ENCODE peak calls at places on chromosomes 7 and 10, in seven cellular contexts. T is heart left ventricle; A is CD8-positive, alpha-beta memory T cell; E is small intestine; U is stomach; W is trophoblast cell; M is AG04450. F is an unnamed sample.

GRCh38 chr7:602341-603141 is 82.9 kb upstream of the PDGFA start:
- DNase-seq in T (no peak), A (peak; percentile 31), E (peak; percentile 72), U (no peak), W (no peak), M (no peak), F (peak; percentile 85)

GRCh38 chr7:11078242-11078834 is 104.7 kb downstream of the PHF14 start:
- DNase-seq in T (no peak), A (no peak), E (no peak), U (no peak), W (no peak), M (no peak), F (no peak)

GRCh38 chr7:7178906-7179305 is 3.4 kb upstream of the C1GALT1 start:
- DNase-seq in T (no peak), A (no peak), E (no peak), U (no peak), W (no peak), M (no peak), F (no peak)

GRCh38 chr10:31399631-31400030 is 80.6 kb downstream of the ZEB1 start:
- DNase-seq in T (peak; percentile 50), A (no peak), E (no peak), U (no peak), W (no peak), M (no peak), F (no peak)

GRCh38 chr7:22406715-22407114 is 49.8 kb upstream of the RAPGEF5 start:
- DNase-seq in T (no peak), A (no peak), E (no peak), U (no peak), W (no peak), M (no peak), F (no peak)

GRCh38 chr7:81768951-81769778 is 682 bp downstream of the HGF start:
- DNase-seq in T (no peak), A (no peak), E (no peak), U (no peak), W (no peak), M (no peak), F (no peak)

GRCh38 chr7:120398284-120399000 is 125.5 kb downstream of the KCND2 start:
- DNase-seq in T (no peak), A (no peak), E (no peak), U (no peak), W (no peak), M (no peak), F (no peak)

GRCh38 chr10:49280001-49280408 is 19.0 kb upstream of the C10orf71 start:
- DNase-seq in T (peak; percentile 12), A (no peak), E (no peak), U (peak; percentile 21), W (no peak), M (no peak), F (no peak)

GRCh38 chr10:18066947-18067346 is 73.3 kb upstream of the CACNB2 start:
- DNase-seq in T (no peak), A (no peak), E (no peak), U (no peak), W (no peak), M (no peak), F (no peak)

GRCh38 chr7:148264933-148265557 is 325.5 kb upstream of the C7orf33 start:
- DNase-seq in T (no peak), A (no peak), E (peak; percentile 46), U (no peak), W (peak; percentile 23), M (no peak), F (no peak)

GRCh38 chr10:106705576-106706526 is 458.7 kb downstream of the SORCS1 start:
- DNase-seq in T (peak; percentile 43), A (no peak), E (peak; percentile 45), U (peak; percentile 42), W (no peak), M (peak; percentile 2), F (no peak)

GRCh38 chr7:44158060-44158872 is 17.1 kb upstream of the MYL7 start:
- DNase-seq in T (no peak), A (no peak), E (no peak), U (no peak), W (no peak), M (no peak), F (no peak)

GRCh38 chr7:44323381-44324203 is 1.8 kb downstream of the CAMK2B start:
- DNase-seq in T (no peak), A (no peak), E (no peak), U (no peak), W (no peak), M (no peak), F (peak; percentile 51)

GRCh38 chr10:43173120-43173519 is 34.9 kb downstream of the CSGALNACT2 start:
- DNase-seq in T (no peak), A (no peak), E (no peak), U (no peak), W (no peak), M (no peak), F (no peak)

GRCh38 chr7:128922496-128923410 is 12.2 kb upstream of the KCP start:
- DNase-seq in T (no peak), A (no peak), E (no peak), U (no peak), W (no peak), M (no peak), F (peak; percentile 38)

GRCh38 chr10:46288601-46289206 is 1.9 kb downstream of the ANTXRL start:
- DNase-seq in T (no peak), A (no peak), E (no peak), U (no peak), W (peak; percentile 42), M (no peak), F (peak; percentile 5)

GRCh38 chr7:112782498-112782897 is 7.7 kb downstream of the TMEM168 start:
- DNase-seq in T (no peak), A (no peak), E (no peak), U (no peak), W (no peak), M (no peak), F (no peak)

GRCh38 chr10:52466464-52466863 is 152.4 kb downstream of the DKK1 start:
- DNase-seq in T (no peak), A (no peak), E (no peak), U (no peak), W (no peak), M (no peak), F (no peak)

GRCh38 chr10:33263453-33263852 is 71.0 kb downstream of the NRP1 start:
- DNase-seq in T (no peak), A (no peak), E (no peak), U (no peak), W (no peak), M (no peak), F (no peak)

GRCh38 chr10:127041561-127041960 is 136.3 kb downstream of the DOCK1 start:
- DNase-seq in T (no peak), A (no peak), E (no peak), U (no peak), W (no peak), M (peak; percentile 79), F (no peak)

GRCh38 chr10:116716381-116716780 is 26.0 kb downstream of the HSPA12A start:
- DNase-seq in T (no peak), A (no peak), E (no peak), U (no peak), W (no peak), M (no peak), F (no peak)

GRCh38 chr10:68955414-68955785 is 570 bp upstream of the DDX21 start:
- DNase-seq in T (no peak), A (no peak), E (no peak), U (no peak), W (peak; percentile 9), M (no peak), F (no peak)

DNA sequence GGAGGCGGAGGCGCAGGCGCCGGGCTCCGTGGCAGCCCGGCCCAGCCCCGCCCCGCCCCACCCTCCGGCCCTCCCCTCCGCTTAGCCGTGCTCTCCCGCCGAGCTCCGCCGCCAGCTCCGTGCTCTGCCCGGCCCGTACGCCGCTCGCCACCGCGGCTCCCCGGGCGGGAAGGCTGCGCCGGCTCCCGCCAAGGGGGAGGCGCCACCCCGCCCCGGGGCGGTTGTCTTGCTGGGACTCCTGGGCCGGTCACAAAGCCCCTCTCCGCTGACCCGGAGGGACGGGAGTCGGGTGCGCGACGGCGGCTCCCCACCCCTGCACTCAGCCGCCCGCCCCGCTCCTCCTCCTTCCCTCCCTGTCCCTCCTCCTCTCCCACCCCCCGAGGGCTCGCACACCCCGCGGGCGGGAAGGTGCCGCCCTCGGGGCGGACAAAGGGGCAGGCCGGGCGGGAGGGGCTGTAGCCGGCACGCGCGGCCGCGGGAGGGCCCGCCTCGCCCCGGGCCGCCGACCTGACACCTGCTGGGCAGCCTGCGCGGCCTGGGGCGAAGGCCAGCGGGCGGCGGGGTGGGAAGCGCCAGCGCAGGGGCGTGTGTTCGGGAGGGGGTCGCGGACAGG is 11.5 kb upstream of the SP8 start:
- DNase-seq in T (no peak), A (no peak), E (peak; percentile 50), U (peak; percentile 73), W (peak; percentile 30), M (no peak), F (peak; percentile 86)
- H3K27me3 ChIP-seq in T (peaks cover 89% of the 10 kb centered on the region), A (peaks cover 47% of the 10 kb centered on the region), E (peaks cover 34% of the 10 kb centered on the region), U (peaks cover 96% of the 10 kb centered on the region), W (peaks cover 46% of the 10 kb centered on the region), M (peaks cover 41% of the 10 kb centered on the region), F (peaks cover 91% of the 10 kb centered on the region)

GRCh38 chr10:22475527-22475856 is 130.2 kb downstream of the SPAG6 start:
- DNase-seq in T (no peak), A (no peak), E (no peak), U (no peak), W (no peak), M (no peak), F (no peak)
- H3K27me3 ChIP-seq in T (peaks cover 76% of the 10 kb centered on the region), A (peaks cover 35% of the 10 kb centered on the region), E (peaks cover 35% of the 10 kb centered on the region), U (peaks cover 70% of the 10 kb centered on the region), W (peaks cover 42% of the 10 kb centered on the region), M (peaks cover 67% of the 10 kb centered on the region), F (peaks cover 69% of the 10 kb centered on the region)

GRCh38 chr7:157684596-157685429 is 348.0 kb downstream of the DNAJB6 start:
- DNase-seq in T (no peak), A (no peak), E (no peak), U (no peak), W (no peak), M (no peak), F (peak; percentile 47)

GRCh38 chr7:157683251-157684156 is 346.7 kb downstream of the DNAJB6 start:
- DNase-seq in T (no peak), A (no peak), E (no peak), U (no peak), W (no peak), M (no peak), F (peak; percentile 41)

GRCh38 chr7:157685430-157686284 is 348.9 kb downstream of the DNAJB6 start:
- DNase-seq in T (no peak), A (no peak), E (no peak), U (no peak), W (no peak), M (no peak), F (peak; percentile 60)

GRCh38 chr7:157682946-157683239 is 346.1 kb downstream of the DNAJB6 start:
- DNase-seq in T (no peak), A (no peak), E (no peak), U (no peak), W (no peak), M (no peak), F (peak; percentile 51)

GRCh38 chr7:157684157-157684595 is 347.4 kb downstream of the DNAJB6 start:
- DNase-seq in T (no peak), A (no peak), E (no peak), U (peak; percentile 18), W (no peak), M (no peak), F (peak; percentile 41)
- H3K27me3 ChIP-seq in T (peaks cover 100% of the 10 kb centered on the region), A (peaks cover 51% of the 10 kb centered on the region), E (peaks cover 36% of the 10 kb centered on the region), U (peaks cover 92% of the 10 kb centered on the region), W (peaks cover 71% of the 10 kb centered on the region), M (peaks cover 43% of the 10 kb centered on the region), F (peaks cover 100% of the 10 kb centered on the region)

DNA sequence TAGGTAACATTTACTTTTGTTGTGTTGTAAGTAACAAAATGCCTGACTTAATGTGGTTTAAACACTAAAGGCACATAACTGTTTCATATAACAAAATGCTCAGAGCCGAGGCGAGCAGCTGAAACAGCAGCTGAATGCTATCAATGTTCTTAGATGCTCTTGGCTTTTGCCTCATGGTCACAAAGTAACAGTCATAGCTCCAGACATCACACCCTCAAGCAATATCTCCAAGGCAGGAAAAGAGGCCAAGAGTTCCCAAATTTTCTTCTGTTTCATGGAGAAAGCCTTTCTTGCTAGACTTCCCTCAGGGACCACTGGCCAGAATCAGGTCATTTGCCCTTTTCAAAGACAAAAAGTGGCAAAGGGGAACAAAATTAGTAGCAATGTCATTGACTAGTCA is 43.5 kb upstream of the PFKP start:
- DNase-seq in T (no peak), A (no peak), E (no peak), U (no peak), W (no peak), M (no peak), F (no peak)
- H3K27me3 ChIP-seq in T (no peaks in the 10 kb centered on the region), A (no peaks in the 10 kb centered on the region), E (peaks cover 2% of the 10 kb centered on the region), U (peaks cover 12% of the 10 kb centered on the region), W (no peaks in the 10 kb centered on the region), M (peaks cover 9% of the 10 kb centered on the region), F (no peaks in the 10 kb centered on the region)

F was measured in upper lobe of right lung.